ENCODE peak calls at places on chromosome 20, in ten cellular contexts. H is adrenal gland; A is tibial artery; M is CD4-positive, CD25-positive, alpha-beta regulatory T cell; S is heart right ventricle; I is fibroblast of lung; Q is breast epithelium; K is IMR-90; O is right lobe of liver; C is stomach. V is an unnamed sample.

GRCh38 chr20:57807418-57808265 is 97.8 kb upstream of the PMEPA1 start:
- DNase-seq in H (no peak), A (no peak), M (no peak), S (peak; percentile 25), I (peak; percentile 45), Q (no peak), K (no peak), O (no peak), C (no peak), V (no peak)

GRCh38 chr20:43043887-43044286 is 145.8 kb downstream of the PTPRT start:
- DNase-seq in H (no peak), A (no peak), M (no peak), S (no peak), I (no peak), Q (no peak), K (no peak), O (no peak), C (no peak), V (no peak)

GRCh38 chr20:10282930-10283556 is 64.4 kb downstream of the SNAP25 start:
- DNase-seq in H (no peak), A (no peak), M (no peak), S (no peak), I (peak; percentile 83), Q (no peak), K (peak; percentile 59), O (no peak), C (no peak), V (no peak)

GRCh38 chr20:53763707-53764415 is 170.2 kb upstream of the ZNF217 start:
- DNase-seq in H (no peak), A (no peak), M (no peak), S (no peak), I (peak; percentile 80), Q (no peak), K (peak; percentile 58), O (peak; percentile 63), C (peak; percentile 67), V (no peak)

GRCh38 chr20:23637282-23638221 is at the start of gene CST3:
- DNase-seq in H (peak; percentile 88), A (peak; percentile 92), M (no peak), S (peak; percentile 94), I (peak; percentile 87), Q (peak; percentile 85), K (peak; percentile 81), O (peak; percentile 95), C (peak; percentile 91), V (no peak)

GRCh38 chr20:34242879-34243278 is 1.7 kb downstream of the ASIP start:
- DNase-seq in H (no peak), A (no peak), M (no peak), S (no peak), I (no peak), Q (no peak), K (no peak), O (no peak), C (no peak), V (no peak)

GRCh38 chr20:43558412-43559146 is at the start of gene SGK2:
- DNase-seq in H (no peak), A (no peak), M (no peak), S (no peak), I (peak; percentile 67), Q (no peak), K (peak; percentile 43), O (peak; percentile 96), C (peak; percentile 90), V (no peak)

GRCh38 chr20:8749986-8750385 is 318.9 kb upstream of the PLCB4 start:
- DNase-seq in H (no peak), A (no peak), M (no peak), S (no peak), I (peak; percentile 60), Q (no peak), K (peak; percentile 86), O (no peak), C (no peak), V (no peak)

GRCh38 chr20:51985753-51986152 is 183.4 kb upstream of the SALL4 start:
- DNase-seq in H (no peak), A (no peak), M (no peak), S (no peak), I (no peak), Q (no peak), K (no peak), O (no peak), C (no peak), V (no peak)

GRCh38 chr20:10603971-10604864 is 69.6 kb downstream of the JAG1 start:
- DNase-seq in H (no peak), A (peak; percentile 87), M (no peak), S (peak; percentile 32), I (peak; percentile 93), Q (no peak), K (peak; percentile 94), O (peak; percentile 66), C (no peak), V (no peak)

GRCh38 chr20:14622796-14623195 is 285.4 kb upstream of the FLRT3 start:
- DNase-seq in H (no peak), A (no peak), M (no peak), S (no peak), I (peak; percentile 42), Q (no peak), K (peak; percentile 2), O (no peak), C (peak; percentile 32), V (no peak)

GRCh38 chr20:23928788-23929187 is 49.2 kb upstream of the CST5 start:
- DNase-seq in H (no peak), A (no peak), M (no peak), S (no peak), I (no peak), Q (no peak), K (no peak), O (peak; percentile 12), C (no peak), V (peak; percentile 29)

GRCh38 chr20:63054695-63055240 is 48.0 kb upstream of the BHLHE23 start:
- DNase-seq in H (no peak), A (peak; percentile 13), M (no peak), S (no peak), I (no peak), Q (peak; percentile 43), K (no peak), O (peak; percentile 41), C (no peak), V (no peak)

GRCh38 chr20:45945678-45946148 is 11.2 kb downstream of the PCIF1 start:
- DNase-seq in H (peak; percentile 62), A (no peak), M (no peak), S (no peak), I (peak; percentile 50), Q (no peak), K (peak; percentile 21), O (no peak), C (no peak), V (no peak)

GRCh38 chr20:45765980-45766379 is 25.7 kb downstream of the WFDC3 start:
- DNase-seq in H (no peak), A (no peak), M (no peak), S (no peak), I (no peak), Q (no peak), K (no peak), O (no peak), C (no peak), V (no peak)

GRCh38 chr20:17571967-17572638 is 2.2 kb downstream of the DSTN start:
- DNase-seq in H (no peak), A (no peak), M (no peak), S (no peak), I (no peak), Q (no peak), K (no peak), O (no peak), C (no peak), V (no peak)

DNA sequence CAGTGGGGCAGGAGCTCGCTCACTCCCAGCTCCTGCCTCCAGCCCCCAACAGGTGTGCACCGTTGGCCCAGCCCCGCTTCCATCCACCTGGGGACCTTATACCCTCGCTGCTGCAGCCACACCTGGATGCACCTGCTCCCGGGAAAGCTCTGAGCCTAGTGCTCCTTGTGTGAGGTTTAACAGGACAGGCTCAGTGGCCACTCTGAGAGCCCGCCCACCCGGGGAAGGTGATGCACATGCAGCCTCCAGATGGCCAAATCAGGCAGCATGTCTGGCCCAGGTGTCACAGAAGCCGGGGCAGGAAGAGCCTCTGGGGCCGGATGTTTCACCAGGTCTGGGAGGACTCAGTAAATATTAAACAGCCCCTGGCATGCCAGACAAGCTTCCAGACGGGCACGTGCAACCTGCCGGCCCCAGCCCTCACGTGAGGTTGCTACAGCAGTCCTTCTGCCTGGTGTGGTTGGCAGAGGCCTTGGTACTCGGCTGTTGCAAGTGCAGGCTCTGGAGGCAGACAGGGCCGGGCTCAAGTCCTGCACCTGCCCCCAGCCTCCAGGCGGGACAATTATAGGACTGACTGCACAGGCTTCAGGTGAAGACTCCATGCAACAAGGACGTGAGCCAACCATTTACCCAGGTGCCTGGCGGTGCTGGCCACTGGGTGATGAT is 66.9 kb downstream of the RIPOR3 start:
- DNase-seq in H (no peak), A (no peak), M (no peak), S (no peak), I (no peak), Q (peak; percentile 77), K (no peak), O (peak; percentile 92), C (peak; percentile 78), V (no peak)
- H3K27ac ChIP-seq in H (no peak overlapping the region), A (no peak overlapping the region), M (no peak overlapping the region), S (no peak overlapping the region), I (no peak overlapping the region), Q (peak overlapping the region; percentile 52), K (no peak overlapping the region), O (no peak overlapping the region), C (peak overlapping the region; percentile 10), V (no peak overlapping the region)

GRCh38 chr20:32541917-32542615 is 43.1 kb downstream of the NOL4L start:
- DNase-seq in H (no peak), A (no peak), M (no peak), S (no peak), I (no peak), Q (no peak), K (no peak), O (no peak), C (no peak), V (no peak)
- H3K4me3 ChIP-seq in H (no peak overlapping the region), A (no peak overlapping the region), M (no peak overlapping the region), S (no peak overlapping the region), I (no peak overlapping the region), Q (no peak overlapping the region), K (no peak overlapping the region), O (no peak overlapping the region), C (no peak overlapping the region), V (no peak overlapping the region)

GRCh38 chr20:44762466-44763140 is 16.9 kb downstream of the KCNK15 start:
- DNase-seq in H (no peak), A (no peak), M (no peak), S (peak; percentile 63), I (no peak), Q (no peak), K (no peak), O (no peak), C (no peak), V (no peak)
- H3K27ac ChIP-seq in H (no peak overlapping the region), A (no peak overlapping the region), M (no peak overlapping the region), S (peak overlapping the region; percentile 81), I (no peak overlapping the region), Q (peak overlapping the region; percentile 48), K (no peak overlapping the region), O (no peak overlapping the region), C (no peak overlapping the region), V (no peak overlapping the region)

DNA sequence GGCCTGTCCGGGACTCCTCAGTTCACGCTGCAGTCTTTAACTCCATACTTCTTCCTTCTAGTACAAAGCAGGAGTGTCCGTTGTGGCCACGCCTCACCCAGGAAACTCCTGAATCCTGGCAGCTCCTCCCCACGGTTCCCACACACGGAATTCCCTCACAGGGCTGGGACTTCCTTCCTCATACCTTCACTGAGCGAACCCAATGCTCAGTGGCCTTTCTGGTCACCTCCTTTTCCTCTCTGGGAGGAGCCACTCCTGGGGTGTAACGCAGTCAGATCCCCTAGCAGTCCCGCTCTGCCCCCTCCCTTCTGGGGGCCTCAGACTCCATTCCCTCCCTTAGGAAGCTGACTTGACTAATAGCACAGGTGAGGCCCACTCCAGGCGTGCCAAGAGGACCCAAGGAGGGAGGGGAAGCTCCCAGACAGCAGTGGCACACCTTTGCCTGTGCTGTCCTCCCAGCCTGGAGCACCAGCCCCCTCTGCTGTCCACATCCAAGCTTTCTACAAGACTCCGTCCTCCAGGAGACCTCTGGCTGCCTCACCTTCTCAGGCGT is at the start of gene SLC52A3:
- DNase-seq in H (no peak), A (no peak), M (no peak), S (peak; percentile 76), I (no peak), Q (peak; percentile 70), K (no peak), O (no peak), C (peak; percentile 89), V (no peak)
- H3K4me3 ChIP-seq in H (no peak within 1 kb of the TSS), A (no peak within 1 kb of the TSS), M (no peak within 1 kb of the TSS), S (peak within 1 kb of the TSS; percentile 42), I (no peak within 1 kb of the TSS), Q (no peak within 1 kb of the TSS), K (no peak within 1 kb of the TSS), O (no peak within 1 kb of the TSS), C (peak within 1 kb of the TSS; percentile 32), V (no peak within 1 kb of the TSS)

V was measured in CD4-positive, alpha-beta memory T cell.